ENCODE peak calls at places on chromosomes 13 and 19, in nine cellular contexts. X is COR-L47; N is head of caudate nucleus; C is AG20443; E is naive thymus-derived CD4-positive, alpha-beta T cell; J is hippocampal formation; O is activated naive CD4-positive, alpha-beta T cell; S is keratinocyte; Z is NCI-H1930. F is an unnamed sample.
A peak's percentile ranks its signal among the peaks of the same experiment; 100 is the strongest.

GRCh38 chr19:5216141-5216847 is 124.3 kb downstream of the PTPRS start:
- DNase-seq in X (no peak), N (no peak), C (no peak), E (no peak), J (no peak), O (no peak), S (no peak), Z (no peak), F (no peak)

GRCh38 chr19:5308471-5309437 is 31.9 kb downstream of the PTPRS start:
- DNase-seq in X (peak; percentile 96), N (peak; percentile 89), C (peak; percentile 58), E (no peak), J (peak; percentile 80), O (no peak), S (peak; percentile 89), Z (no peak), F (peak; percentile 68)

GRCh38 chr13:40060318-40061007 is 405.0 kb downstream of the COG6 start:
- DNase-seq in X (no peak), N (peak; percentile 41), C (peak; percentile 65), E (no peak), J (peak; percentile 37), O (no peak), S (peak; percentile 66), Z (no peak), F (peak; percentile 98)

GRCh38 chr19:34403784-34404108 is 453 bp upstream of the PDCD2L start:
- DNase-seq in X (no peak), N (no peak), C (no peak), E (no peak), J (no peak), O (no peak), S (no peak), Z (no peak), F (no peak)

GRCh38 chr19:51341066-51341465 is 873 bp downstream of the VSIG10L start:
- DNase-seq in X (no peak), N (no peak), C (no peak), E (no peak), J (no peak), O (no peak), S (no peak), Z (no peak), F (no peak)

GRCh38 chr13:20814224-20814910 is 40.6 kb upstream of the EEF1AKMT1 start:
- DNase-seq in X (no peak), N (no peak), C (peak; percentile 92), E (no peak), J (no peak), O (no peak), S (no peak), Z (no peak), F (no peak)

GRCh38 chr19:56476671-56477428 is at the start of gene ZNF667:
- DNase-seq in X (no peak), N (peak; percentile 87), C (peak; percentile 71), E (peak; percentile 40), J (peak; percentile 7), O (no peak), S (no peak), Z (no peak), F (peak; percentile 26)

GRCh38 chr13:28558567-28558966 is 63.6 kb upstream of the FLT1 start:
- DNase-seq in X (no peak), N (no peak), C (no peak), E (no peak), J (no peak), O (no peak), S (no peak), Z (no peak), F (no peak)

GRCh38 chr13:79997244-79997643 is 343.7 kb downstream of the SPRY2 start:
- DNase-seq in X (no peak), N (no peak), C (no peak), E (no peak), J (no peak), O (no peak), S (no peak), Z (no peak), F (no peak)

GRCh38 chr13:50323440-50324070 is 308.3 kb downstream of the KCNRG start:
- DNase-seq in X (no peak), N (no peak), C (peak; percentile 72), E (no peak), J (no peak), O (no peak), S (peak; percentile 67), Z (no peak), F (peak; percentile 37)

GRCh38 chr19:30029721-30030510 is 87.9 kb downstream of the URI1 start:
- DNase-seq in X (no peak), N (no peak), C (no peak), E (no peak), J (no peak), O (no peak), S (no peak), Z (no peak), F (peak; percentile 40)

GRCh38 chr19:42201489-42202289 is 15.8 kb downstream of the DEDD2 start:
- DNase-seq in X (no peak), N (peak; percentile 40), C (no peak), E (peak; percentile 21), J (no peak), O (peak; percentile 17), S (no peak), Z (no peak), F (no peak)

GRCh38 chr13:80224468-80224867 is 116.5 kb downstream of the SPRY2 start:
- DNase-seq in X (no peak), N (no peak), C (no peak), E (no peak), J (no peak), O (no peak), S (peak; percentile 17), Z (no peak), F (peak; percentile 68)

GRCh38 chr19:45629704-45630103 is 9.5 kb downstream of the EML2 start:
- DNase-seq in X (no peak), N (no peak), C (no peak), E (no peak), J (no peak), O (no peak), S (no peak), Z (no peak), F (no peak)

GRCh38 chr13:40136896-40137295 is 481.4 kb downstream of the COG6 start:
- DNase-seq in X (no peak), N (no peak), C (no peak), E (no peak), J (no peak), O (no peak), S (no peak), Z (no peak), F (no peak)

GRCh38 chr13:41546372-41547252 is 89.3 kb downstream of the RGCC start:
- DNase-seq in X (no peak), N (no peak), C (peak; percentile 91), E (no peak), J (no peak), O (no peak), S (peak; percentile 36), Z (no peak), F (peak; percentile 62)

GRCh38 chr13:109494955-109495354 is 291.4 kb downstream of the IRS2 start:
- DNase-seq in X (no peak), N (peak; percentile 21), C (peak; percentile 68), E (no peak), J (no peak), O (no peak), S (no peak), Z (peak; percentile 50), F (peak; percentile 78)

GRCh38 chr19:52248256-52248655 is 21.1 kb upstream of the ZNF766 start:
- DNase-seq in X (peak; percentile 42), N (peak; percentile 60), C (peak; percentile 61), E (peak; percentile 55), J (no peak), O (peak; percentile 39), S (no peak), Z (peak; percentile 54), F (no peak)

GRCh38 chr13:110669036-110669435 is 36.9 kb downstream of the CARS2 start:
- DNase-seq in X (no peak), N (no peak), C (no peak), E (no peak), J (no peak), O (no peak), S (no peak), Z (no peak), F (no peak)

GRCh38 chr13:40672310-40673060 is 6.0 kb upstream of the FOXO1 start:
- DNase-seq in X (peak; percentile 17), N (no peak), C (peak; percentile 22), E (no peak), J (no peak), O (no peak), S (peak; percentile 38), Z (peak; percentile 11), F (peak; percentile 36)

GRCh38 chr19:47464619-47465018 is 7.1 kb downstream of the SLC8A2 start:
- DNase-seq in X (no peak), N (no peak), C (no peak), E (no peak), J (no peak), O (no peak), S (no peak), Z (no peak), F (no peak)

GRCh38 chr19:38869160-38869835 is 8.8 kb downstream of the RINL start:
- DNase-seq in X (no peak), N (peak; percentile 37), C (no peak), E (no peak), J (no peak), O (no peak), S (no peak), Z (no peak), F (no peak)

F was measured in epithelial cell of prostate.